ENCODE peak calls at places on chromosome 5, in eight cellular contexts. J is progenitor cell of endocrine pancreas, L is chondrocyte, C is uterus, D is fibroblast of mammary gland, A is thyroid gland, P is lower leg skin, B is AG09309. Z is an unnamed sample.

GRCh38 chr5:137622850-137623249 is 113.0 kb downstream of the KLHL3 start:
- DNase-seq in B (no peak), D (no peak), C (no peak), A (peak), J (no peak), P (peak), L (no peak), Z (no peak)

GRCh38 chr5:57037355-57037754 is 85.4 kb upstream of the MIER3 start:
- DNase-seq in D (no peak), C (no peak), B (no peak), J (no peak), P (no peak), L (no peak), A (no peak), Z (no peak)

GRCh38 chr5:126052120-126052519 is 371.1 kb upstream of the GRAMD2B start:
- DNase-seq in B (no peak), L (no peak), J (no peak), D (peak), C (no peak), A (no peak), P (no peak), Z (no peak)

GRCh38 chr5:116626272-116626723 is 51.7 kb upstream of the SEMA6A start:
- DNase-seq in P (peak), B (no peak), L (no peak), C (peak), D (peak), A (peak), J (no peak), Z (no peak)

GRCh38 chr5:5159282-5160108 is 19.4 kb downstream of the ADAMTS16 start:
- DNase-seq in A (no peak), D (no peak), J (no peak), B (no peak), P (no peak), C (no peak), L (no peak), Z (no peak)

GRCh38 chr5:167451091-167451490 is 840.4 kb upstream of the WWC1 start:
- DNase-seq in L (no peak), B (peak), P (no peak), D (peak), J (no peak), C (no peak), A (no peak), Z (no peak)

GRCh38 chr5:86427158-86427557 is 190.6 kb upstream of the COX7C start:
- DNase-seq in P (no peak), A (no peak), D (no peak), B (no peak), J (no peak), L (no peak), C (no peak), Z (no peak)

GRCh38 chr5:144453753-144454152 is 283.1 kb downstream of the KCTD16 start:
- DNase-seq in B (no peak), P (no peak), C (no peak), J (no peak), D (no peak), A (no peak), L (no peak), Z (no peak)

GRCh38 chr5:178790371-178790770 is 59.9 kb upstream of the ZNF354A start:
- DNase-seq in J (no peak), B (no peak), C (no peak), P (no peak), D (no peak), L (peak), A (no peak), Z (no peak)

GRCh38 chr5:168482361-168482760 is 3.9 kb upstream of the RARS1 start:
- DNase-seq in C (no peak), B (no peak), D (no peak), J (no peak), A (no peak), L (no peak), P (no peak), Z (no peak)

GRCh38 chr5:157080291-157080690 is 21.4 kb upstream of the HAVCR1 start:
- DNase-seq in D (no peak), J (no peak), L (no peak), A (no peak), C (no peak), P (no peak), B (no peak), Z (no peak)

GRCh38 chr5:169649486-169649885 is 12.4 kb downstream of the DOCK2 start:
- DNase-seq in D (no peak), A (no peak), C (no peak), J (no peak), B (no peak), P (no peak), L (no peak), Z (no peak)

GRCh38 chr5:125227333-125228075 is 481.1 kb upstream of the ZNF608 start:
- DNase-seq in B (no peak), L (no peak), J (no peak), C (no peak), A (peak), D (peak), P (no peak), Z (no peak)

GRCh38 chr5:135705230-135705631 is 126.4 kb upstream of the CXCL14 start:
- DNase-seq in B (no peak), L (no peak), D (peak), C (no peak), J (no peak), A (no peak), P (peak), Z (no peak)

GRCh38 chr5:151651997-151652645 is 34.6 kb downstream of the SPARC start:
- DNase-seq in D (peak), C (peak), P (peak), L (no peak), B (no peak), J (peak), A (peak), Z (peak)

GRCh38 chr5:29543501-29543900 is 1650.0 kb upstream of the CDH6 start:
- DNase-seq in J (no peak), D (no peak), A (no peak), L (no peak), P (no peak), B (no peak), C (no peak), Z (no peak)

GRCh38 chr5:65808261-65808741 is 86.3 kb downstream of the NLN start:
- DNase-seq in D (no peak), J (no peak), P (no peak), L (no peak), B (no peak), C (no peak), A (no peak), Z (no peak)

GRCh38 chr5:23740029-23740428 is 232.6 kb downstream of the PRDM9 start:
- DNase-seq in D (peak), L (no peak), P (no peak), A (no peak), J (no peak), C (no peak), B (no peak), Z (no peak)

GRCh38 chr5:72212171-72212570 is 104.9 kb downstream of the MAP1B start:
- DNase-seq in L (no peak), A (no peak), C (no peak), D (no peak), B (no peak), P (no peak), J (no peak), Z (no peak)

GRCh38 chr5:88203977-88204735 is 64.5 kb downstream of the TMEM161B start:
- DNase-seq in J (no peak), P (no peak), B (no peak), C (no peak), L (no peak), A (no peak), D (no peak), Z (peak)

GRCh38 chr5:57884346-57885102 is 401.9 kb upstream of the ACTBL2 start:
- DNase-seq in A (no peak), B (no peak), L (no peak), D (no peak), C (no peak), P (no peak), J (no peak), Z (no peak)

GRCh38 chr5:123116063-123116462 is 27.0 kb downstream of the PRDM6 start:
- DNase-seq in C (no peak), B (no peak), P (no peak), J (no peak), D (peak), L (no peak), A (no peak), Z (no peak)

GRCh38 chr5:174725991-174726601 is 1.7 kb downstream of the MSX2 start:
- DNase-seq in D (no peak), J (no peak), C (no peak), L (no peak), A (no peak), B (no peak), P (no peak), Z (no peak)

GRCh38 chr5:96329886-96330531 is 103.0 kb downstream of the PCSK1 start:
- DNase-seq in L (no peak), C (no peak), B (no peak), A (no peak), D (peak), P (no peak), J (no peak), Z (no peak)

GRCh38 chr5:62268239-62268638 is 37.8 kb upstream of the KIF2A start:
- DNase-seq in P (no peak), L (no peak), D (no peak), B (no peak), J (no peak), A (peak), C (no peak), Z (no peak)

GRCh38 chr5:36202521-36202961 is 39.2 kb downstream of the NADK2 start:
- DNase-seq in D (peak), B (peak), L (no peak), A (peak), J (no peak), C (no peak), P (no peak), Z (no peak)

GRCh38 chr5:138339086-138339456 is 1.0 kb downstream of the FAM53C start:
- DNase-seq in A (peak), B (no peak), P (no peak), J (no peak), L (no peak), D (peak), C (no peak), Z (no peak)

GRCh38 chr5:164597293-164597900 is 1092.0 kb downstream of the MAT2B start:
- DNase-seq in L (no peak), C (no peak), J (no peak), D (no peak), A (peak), B (no peak), P (no peak), Z (peak)
- TF ChIP-seq CTCF in L (peak), C (no peak), J (peak), D (peak), A (no peak), B (no peak), P (no peak), Z (peak)

GRCh38 chr5:180390441-180391190 is 37.5 kb upstream of the GFPT2 start:
- DNase-seq in D (no peak), C (no peak), P (no peak), J (no peak), A (no peak), L (peak), B (no peak), Z (no peak)
- TF ChIP-seq CTCF in D (no peak), C (no peak), P (no peak), J (no peak), A (no peak), L (peak), B (no peak), Z (no peak)

DNA sequence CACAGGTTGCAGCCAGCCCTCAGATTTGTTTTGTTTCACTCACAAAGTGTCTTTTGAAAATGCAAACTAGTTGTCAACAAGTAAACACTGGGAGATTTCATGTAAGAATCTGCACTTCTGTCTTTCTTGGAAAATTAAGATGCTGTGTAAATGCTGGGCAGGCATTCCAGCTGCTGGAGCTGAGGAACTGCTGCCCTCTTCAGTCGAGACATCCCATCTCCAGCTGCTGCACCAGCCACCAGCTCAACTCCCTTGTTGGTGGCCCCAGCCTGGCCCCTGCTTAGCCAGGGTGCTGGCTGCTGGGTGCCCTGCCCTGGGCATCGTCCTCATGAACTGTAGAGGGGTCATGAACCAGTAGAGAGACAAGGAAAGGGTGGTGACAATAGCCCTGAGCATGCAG is 33.1 kb upstream of the AFAP1L1 start:
- DNase-seq in D (no peak), C (no peak), A (no peak), L (no peak), J (no peak), P (no peak), B (no peak), Z (no peak)
- TF ChIP-seq CTCF in D (no peak), C (no peak), A (no peak), L (peak), J (no peak), P (no peak), B (peak), Z (no peak)

GRCh38 chr5:112935675-112936074 is 13.6 kb upstream of the REEP5 start:
- DNase-seq in B (no peak), P (no peak), C (no peak), L (no peak), J (no peak), D (peak), A (no peak), Z (no peak)
- TF ChIP-seq CTCF in B (no peak), P (no peak), C (no peak), L (no peak), J (no peak), D (no peak), A (no peak), Z (no peak)